ENCODE peak calls at places on chromosomes 5 and 9, in four cellular contexts. S is fibroblast of lung, C is HepG2, U is H1. L is an unnamed sample. For H4K20me1, the result is how much of the 10 kb centered on the place peaks cover.

GRCh38 chr5:92923885-92924284 is 657.1 kb downstream of the NR2F1-AS1 start:
- DNase-seq in S (no peak), C (no peak), U (no peak), L (no peak)

GRCh38 chr9:120587357-120587756 is 7.4 kb upstream of the CDK5RAP2 start:
- DNase-seq in S (no peak), C (no peak), U (no peak), L (no peak)

GRCh38 chr5:132378580-132378979 is 9.1 kb downstream of the SLC22A5 start:
- DNase-seq in S (peak), C (no peak), U (no peak), L (no peak)

GRCh38 chr5:42579320-42579719 is 156.1 kb downstream of the GHR start:
- DNase-seq in S (no peak), C (no peak), U (no peak), L (no peak)

GRCh38 chr9:125749951-125750655 is 2.9 kb downstream of the PBX3 start:
- DNase-seq in S (peak), C (peak), U (no peak), L (no peak)

GRCh38 chr5:125602184-125602583 is 821.0 kb upstream of the GRAMD2B start:
- DNase-seq in S (no peak), C (no peak), U (no peak), L (no peak)

GRCh38 chr9:125985998-125986655 is 239.0 kb downstream of the PBX3 start:
- DNase-seq in S (no peak), C (no peak), U (no peak), L (no peak)

GRCh38 chr5:135236187-135236835 is 162.7 kb downstream of the MACROH2A1 start:
- DNase-seq in S (no peak), C (no peak), U (no peak), L (no peak)

GRCh38 chr9:69178583-69179011 is 4.5 kb downstream of the TJP2 start:
- DNase-seq in S (peak), C (peak), U (no peak), L (peak)

GRCh38 chr5:72121753-72122445 is 14.6 kb downstream of the MAP1B start:
- DNase-seq in S (peak), C (no peak), U (no peak), L (no peak)

GRCh38 chr5:150167163-150167798 is 703 bp downstream of the CDX1 start:
- DNase-seq in S (no peak), C (no peak), U (no peak), L (no peak)

GRCh38 chr9:33453286-33453882 is 6.0 kb upstream of the AQP3 start:
- DNase-seq in S (peak), C (no peak), U (no peak), L (no peak)

GRCh38 chr9:84969084-84969483 is 299.6 kb downstream of the NTRK2 start:
- DNase-seq in S (peak), C (no peak), U (no peak), L (peak)

GRCh38 chr5:172109749-172110148 is 78.3 kb downstream of the STK10 start:
- DNase-seq in S (no peak), C (no peak), U (no peak), L (no peak)

GRCh38 chr9:87610200-87611155 is 112.8 kb downstream of the DAPK1 start:
- DNase-seq in S (peak), C (no peak), U (no peak), L (no peak)

GRCh38 chr5:151086905-151087360 is 6.1 kb upstream of the TNIP1 start:
- DNase-seq in S (no peak), C (no peak), U (no peak), L (no peak)

GRCh38 chr9:92406506-92406905 is 2.1 kb upstream of the OGN start:
- DNase-seq in S (peak), C (no peak), U (no peak), L (no peak)

GRCh38 chr5:35436441-35437057 is 181.1 kb upstream of the SPEF2 start:
- DNase-seq in S (peak), C (peak), U (no peak), L (no peak)

GRCh38 chr5:91079037-91079436 is 304.1 kb downstream of the ARRDC3 start:
- DNase-seq in S (peak), C (no peak), U (no peak), L (no peak)

GRCh38 chr5:143705416-143705815 is 106.5 kb upstream of the HMHB1 start:
- DNase-seq in S (no peak), C (no peak), U (no peak), L (no peak)

GRCh38 chr5:2695200-2695891 is 56.1 kb downstream of the IRX2 start:
- DNase-seq in S (peak), C (peak), U (no peak), L (no peak)

GRCh38 chr5:168753691-168754254 is 174.6 kb upstream of the PANK3 start:
- DNase-seq in S (no peak), C (no peak), U (no peak), L (no peak)

GRCh38 chr5:114319821-114320220 is 42.0 kb upstream of the KCNN2 start:
- DNase-seq in S (no peak), C (no peak), U (no peak), L (no peak)

GRCh38 chr9:8172000-8172399 is 372.4 kb upstream of the DMAC1 start:
- DNase-seq in S (no peak), C (no peak), U (no peak), L (no peak)

GRCh38 chr5:112174959-112175594 is 244.0 kb downstream of the EPB41L4A start:
- DNase-seq in S (peak), C (peak), U (no peak), L (no peak)

GRCh38 chr9:120713257-120714087 is 798 bp downstream of the MEGF9 start:
- DNase-seq in S (no peak), C (no peak), U (peak), L (no peak)

DNA sequence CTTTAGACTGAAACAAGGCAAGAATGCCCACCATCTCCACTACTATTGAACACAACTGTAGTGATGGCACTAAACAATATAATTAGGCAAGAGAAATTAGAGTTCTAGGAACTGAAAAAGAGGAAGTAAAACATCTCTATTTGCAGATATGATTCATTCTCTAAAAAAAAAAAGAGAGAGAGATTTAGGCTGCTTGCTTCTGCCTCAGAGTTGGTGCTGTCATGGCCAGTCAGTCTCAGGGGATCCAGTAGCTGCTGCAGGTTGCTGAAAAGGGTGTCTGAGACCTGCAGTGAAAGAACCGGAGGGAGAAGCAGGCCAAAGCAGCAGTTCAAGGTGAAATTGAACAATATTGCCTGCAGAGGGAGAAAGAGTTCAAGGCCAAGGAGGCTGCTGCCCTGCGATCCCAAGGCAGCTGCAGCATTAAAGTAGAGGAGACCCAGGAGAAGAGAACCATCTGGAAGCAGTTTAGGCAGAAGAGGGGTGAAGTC is 72.5 kb downstream of the AP3B1 start:
- DNase-seq in S (no peak), C (no peak), U (no peak), L (no peak)
- H3K27ac ChIP-seq in S (no peak), C (no peak), U (no peak), L (no peak)

DNA sequence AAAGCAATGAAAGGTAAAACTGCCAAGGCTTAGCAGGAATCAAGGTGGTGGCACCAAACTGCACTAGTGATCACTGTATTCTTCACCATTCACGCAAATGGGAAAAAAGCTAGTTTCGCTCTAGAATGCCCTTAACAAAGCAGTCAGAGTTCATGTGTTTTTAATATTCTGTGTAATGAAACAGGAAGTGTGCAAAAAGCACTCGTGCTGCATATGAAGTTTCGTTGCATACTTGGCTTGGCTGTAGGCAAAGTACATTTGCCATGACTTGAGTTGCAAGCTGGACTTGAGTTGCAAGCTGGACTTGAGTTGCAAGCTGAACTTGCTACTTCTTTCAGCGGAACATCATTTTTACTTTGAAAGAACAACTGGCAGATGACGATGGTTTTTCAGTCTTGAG is 55.4 kb downstream of the FOXI1 start:
- DNase-seq in S (no peak), C (no peak), U (no peak), L (no peak)
- H3K4me2 ChIP-seq in S (no peak), C (no peak), U (no peak), L (no peak)

GRCh38 chr9:136085815-136086212 is 9.3 kb downstream of the NACC2 start:
- DNase-seq in S (no peak), C (no peak), U (no peak), L (no peak)
- H4K20me1 ChIP-seq in S (under half), C (under half), U (under half), L (under half)

GRCh38 chr5:153896701-153897100 is 142.0 kb downstream of the FAM114A2 start:
- DNase-seq in S (peak), C (no peak), U (no peak), L (no peak)

GRCh38 chr5:153893809-153894208 is 144.9 kb downstream of the FAM114A2 start:
- DNase-seq in S (no peak), C (no peak), U (no peak), L (no peak)

GRCh38 chr5:153891394-153891793 is 147.3 kb downstream of the FAM114A2 start:
- DNase-seq in S (no peak), C (no peak), U (no peak), L (no peak)

GRCh38 chr5:153895266-153895665 is 143.4 kb downstream of the FAM114A2 start:
- DNase-seq in S (no peak), C (no peak), U (no peak), L (no peak)

GRCh38 chr5:153896117-153896516 is 142.6 kb downstream of the FAM114A2 start:
- DNase-seq in S (peak), C (no peak), U (no peak), L (no peak)
- H3K27ac ChIP-seq in S (no peak), C (no peak), U (no peak), L (no peak)

GRCh38 chr9:127972316-127972871 is 8.4 kb downstream of the EEIG1 start:
- DNase-seq in S (no peak), C (no peak), U (no peak), L (no peak)

GRCh38 chr9:127974002-127974768 is 6.6 kb downstream of the EEIG1 start:
- DNase-seq in S (no peak), C (no peak), U (no peak), L (no peak)

GRCh38 chr9:127970401-127971313 is 10.1 kb downstream of the EEIG1 start:
- DNase-seq in S (no peak), C (no peak), U (no peak), L (no peak)

GRCh38 chr9:127973169-127974001 is 7.4 kb downstream of the EEIG1 start:
- DNase-seq in S (no peak), C (no peak), U (no peak), L (no peak)

DNA sequence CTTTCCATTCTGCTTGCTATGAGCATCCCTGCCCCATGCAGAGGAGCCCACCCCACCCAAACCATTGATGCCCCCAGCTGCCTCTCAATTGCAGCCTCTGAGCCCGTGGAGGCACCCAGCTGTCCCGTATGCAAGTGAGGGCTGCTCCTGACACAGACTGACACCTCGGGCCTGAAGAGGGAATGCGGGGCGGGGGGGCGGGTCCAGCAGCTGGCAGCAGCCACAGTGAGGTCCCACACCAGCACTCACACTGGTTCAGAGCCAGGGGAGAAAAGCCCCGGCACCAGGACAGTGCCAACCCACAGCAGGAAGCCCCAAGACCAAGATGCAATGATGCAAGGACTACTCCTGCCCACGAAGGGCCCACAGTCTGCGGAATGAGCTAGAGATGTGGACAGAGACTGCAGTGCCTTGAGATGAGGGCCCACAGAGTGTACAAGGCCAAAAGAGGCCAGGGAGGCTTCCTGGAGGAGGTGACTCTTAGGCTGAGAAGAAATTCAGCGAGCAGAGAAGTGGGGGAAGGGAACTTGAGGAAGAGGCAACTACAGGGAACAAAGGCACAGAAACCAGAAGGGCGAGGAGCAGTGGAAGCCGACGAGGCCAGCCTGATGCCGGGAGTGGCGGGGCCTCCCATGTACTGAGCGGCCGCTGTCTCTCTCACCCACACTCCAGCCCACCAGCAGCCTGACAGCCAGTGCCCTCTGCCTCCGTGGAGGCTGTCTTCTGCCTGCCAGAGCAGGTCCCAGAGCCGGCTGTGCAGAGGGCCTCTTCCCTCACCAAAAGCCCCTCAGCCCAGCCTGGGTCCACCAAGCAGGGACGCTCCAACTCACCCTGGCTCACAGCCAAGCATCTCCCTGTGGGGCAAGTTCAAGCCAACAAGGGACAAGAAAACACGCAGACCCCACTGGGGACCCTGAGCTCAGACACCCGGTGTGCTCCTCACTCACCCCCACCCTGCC is 9.2 kb downstream of the EEIG1 start:
- DNase-seq in S (no peak), C (no peak), U (no peak), L (no peak)
- H3K4me2 ChIP-seq in S (no peak), C (no peak), U (peak), L (no peak)